ENCODE peak calls at places on chromosomes 1 and 21, in seven cellular contexts. U is brain microvascular endothelial cell, S is cardiac fibroblast, B is fibroblast of villous mesenchyme, E is uterus, X is adrenal gland, W is fibroblast of the aortic adventitia. I is an unnamed sample.

GRCh38 chr1:84402501-84402900 is 4.2 kb downstream of the DNASE2B start:
- DNase-seq in U (no peak), S (no peak), B (no peak), E (no peak), X (no peak), W (no peak), I (no peak)

GRCh38 chr21:31374430-31374829 is 30.4 kb upstream of the TIAM1 start:
- DNase-seq in U (no peak), S (no peak), B (no peak), E (no peak), X (no peak), W (no peak), I (no peak)

GRCh38 chr1:1217621-1218523 is 3.9 kb upstream of the TNFRSF4 start:
- DNase-seq in U (no peak), S (peak; percentile 30), B (peak; percentile 14), E (no peak), X (no peak), W (no peak), I (no peak)

GRCh38 chr1:244783138-244783537 is 52.3 kb upstream of the COX20 start:
- DNase-seq in U (no peak), S (no peak), B (no peak), E (no peak), X (no peak), W (no peak), I (no peak)

GRCh38 chr1:185400057-185400456 is 83.0 kb upstream of the IVNS1ABP start:
- DNase-seq in U (peak; percentile 75), S (peak; percentile 80), B (peak; percentile 29), E (no peak), X (no peak), W (peak; percentile 76), I (peak; percentile 55)

GRCh38 chr1:193434319-193434718 is 247.9 kb upstream of the B3GALT2 start:
- DNase-seq in U (peak; percentile 82), S (peak; percentile 79), B (no peak), E (no peak), X (no peak), W (peak; percentile 27), I (no peak)

GRCh38 chr1:160406131-160406968 is 6.0 kb downstream of the VANGL2 start:
- DNase-seq in U (no peak), S (no peak), B (no peak), E (no peak), X (no peak), W (no peak), I (no peak)

GRCh38 chr1:156195853-156196252 is 1.9 kb downstream of the SLC25A44 start:
- DNase-seq in U (no peak), S (no peak), B (no peak), E (no peak), X (no peak), W (no peak), I (no peak)

GRCh38 chr1:227943354-227943753 is 4.4 kb downstream of the WNT9A start:
- DNase-seq in U (no peak), S (no peak), B (no peak), E (no peak), X (no peak), W (no peak), I (no peak)

GRCh38 chr1:235093685-235094592 is 34.7 kb downstream of the TOMM20 start:
- DNase-seq in U (peak; percentile 69), S (peak; percentile 77), B (peak; percentile 72), E (peak; percentile 83), X (peak; percentile 79), W (peak; percentile 67), I (no peak)

GRCh38 chr1:231194843-231195516 is 33.1 kb downstream of the TRIM67 start:
- DNase-seq in U (no peak), S (no peak), B (no peak), E (no peak), X (no peak), W (no peak), I (no peak)

GRCh38 chr1:40050863-40051262 is 10.3 kb downstream of the CAP1 start:
- DNase-seq in U (no peak), S (no peak), B (no peak), E (no peak), X (no peak), W (no peak), I (no peak)

GRCh38 chr1:113233441-113233840 is 156.9 kb upstream of the MAGI3 start:
- DNase-seq in U (no peak), S (no peak), B (no peak), E (no peak), X (no peak), W (no peak), I (no peak)

GRCh38 chr1:42017730-42018129 is 99.0 kb upstream of the HIVEP3 start:
- DNase-seq in U (no peak), S (no peak), B (no peak), E (no peak), X (no peak), W (no peak), I (no peak)

GRCh38 chr1:154324241-154324640 is 1.1 kb upstream of the ATP8B2 start:
- DNase-seq in U (no peak), S (no peak), B (no peak), E (no peak), X (no peak), W (no peak), I (no peak)

GRCh38 chr1:9101510-9102146 is 27.3 kb downstream of the GPR157 start:
- DNase-seq in U (peak; percentile 63), S (peak; percentile 76), B (peak; percentile 71), E (no peak), X (no peak), W (peak; percentile 78), I (no peak)

GRCh38 chr1:41875487-41875886 is 43.2 kb downstream of the HIVEP3 start:
- DNase-seq in U (no peak), S (no peak), B (no peak), E (no peak), X (no peak), W (no peak), I (no peak)

GRCh38 chr1:155226910-155227260 is 18.4 kb downstream of the MTX1 start:
- DNase-seq in U (peak; percentile 39), S (peak; percentile 51), B (peak; percentile 37), E (no peak), X (peak; percentile 59), W (no peak), I (no peak)

GRCh38 chr21:43359081-43359822 is 67.7 kb downstream of the SIK1 start:
- DNase-seq in U (no peak), S (no peak), B (no peak), E (no peak), X (no peak), W (no peak), I (no peak)

GRCh38 chr1:219123041-219123440 is 50.6 kb upstream of the LYPLAL1 start:
- DNase-seq in U (no peak), S (peak; percentile 23), B (no peak), E (peak; percentile 37), X (no peak), W (peak; percentile 75), I (no peak)

GRCh38 chr1:245901037-245901436 is 606.0 kb downstream of the SMYD3 start:
- DNase-seq in U (no peak), S (peak; percentile 20), B (peak; percentile 30), E (no peak), X (no peak), W (peak; percentile 34), I (no peak)

GRCh38 chr1:1225913-1226312 is 5.9 kb downstream of the SDF4 start:
- DNase-seq in U (no peak), S (no peak), B (no peak), E (no peak), X (no peak), W (no peak), I (no peak)

GRCh38 chr1:48776400-48777218 is at the start of gene BEND5:
- DNase-seq in U (no peak), S (no peak), B (no peak), E (peak; percentile 57), X (peak; percentile 65), W (peak; percentile 13), I (no peak)

GRCh38 chr1:229694053-229694693 is 68.1 kb downstream of the URB2 start:
- DNase-seq in U (peak; percentile 69), S (peak; percentile 71), B (peak; percentile 62), E (peak; percentile 83), X (peak; percentile 16), W (peak; percentile 44), I (peak; percentile 35)

DNA sequence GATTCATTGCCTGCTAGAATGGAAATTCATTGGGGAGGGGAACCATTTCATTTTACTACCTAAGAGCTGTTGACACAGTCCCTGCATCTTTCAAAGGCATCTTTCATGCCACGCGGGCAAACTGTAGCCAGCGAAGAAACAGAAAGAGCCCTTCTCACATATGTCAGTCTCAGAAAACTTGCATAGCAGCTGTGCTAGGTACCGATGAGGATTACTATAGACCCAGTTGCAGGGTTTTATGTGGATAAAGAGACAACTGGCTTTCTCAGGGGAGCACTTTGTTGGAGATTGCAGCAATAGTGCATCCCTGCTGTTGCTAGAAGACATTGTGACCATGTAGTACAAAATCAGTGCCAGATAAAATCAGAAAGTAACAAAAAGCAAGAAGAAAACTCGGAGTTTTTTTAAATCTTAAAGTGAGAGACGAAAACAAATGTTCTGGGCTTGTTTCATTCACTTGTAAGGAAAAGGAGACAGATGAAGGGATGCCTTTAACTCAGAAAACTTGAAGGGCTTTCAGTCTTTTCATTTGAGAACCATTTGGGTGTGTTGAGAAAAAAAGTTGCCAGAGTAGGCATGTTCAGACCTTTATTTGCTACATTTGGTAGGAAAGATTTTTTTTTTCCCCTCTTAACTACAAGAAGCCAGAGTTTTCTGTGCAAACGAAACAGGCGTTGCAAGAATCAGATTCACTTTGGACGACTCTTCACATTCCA is 804.1 kb downstream of the USP25 start:
- DNase-seq in U (no peak), S (no peak), B (no peak), E (no peak), X (no peak), W (no peak), I (no peak)
- H3K4me3 ChIP-seq in U (peak overlapping the region; percentile 51), S (peak overlapping the region; percentile 32), B (peak overlapping the region; percentile 13), E (peak overlapping the region; percentile 21), X (no peak overlapping the region), W (peak overlapping the region; percentile 60), I (peak overlapping the region; percentile 44)

GRCh38 chr1:214280386-214281029 is 451 bp upstream of the SMYD2 start:
- DNase-seq in U (no peak), S (peak; percentile 54), B (peak; percentile 39), E (peak; percentile 20), X (no peak), W (peak; percentile 29), I (no peak)
- TF ChIP-seq CTCF in U (peak; percentile 43), S (no peak), B (no peak), E (no peak), X (no peak), W (peak; percentile 38), I (no peak)

DNA sequence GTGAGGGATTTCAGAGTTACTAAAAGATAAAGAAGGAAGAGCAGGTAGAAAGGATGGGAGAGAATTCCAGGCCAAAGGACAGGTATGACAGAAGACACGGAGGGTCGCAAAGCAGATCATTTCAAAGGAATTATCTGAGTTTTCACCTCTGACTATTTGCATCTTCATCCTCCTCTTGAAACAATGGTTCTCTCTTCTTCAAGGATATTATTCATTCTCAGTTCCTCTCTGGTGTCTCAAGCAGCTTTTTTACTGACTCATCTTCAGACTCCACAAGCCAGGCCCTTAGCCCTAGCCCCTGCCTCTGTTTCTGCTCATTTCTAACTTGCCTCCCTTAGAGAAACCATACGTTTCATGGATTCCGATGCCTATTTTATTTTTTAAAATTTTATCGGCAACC is 15.0 kb downstream of the DDX59 start:
- DNase-seq in U (no peak), S (no peak), B (no peak), E (no peak), X (no peak), W (no peak), I (no peak)
- H3K4me3 ChIP-seq in U (no peak overlapping the region), S (no peak overlapping the region), B (no peak overlapping the region), E (no peak overlapping the region), X (no peak overlapping the region), W (no peak overlapping the region), I (no peak overlapping the region)

GRCh38 chr1:63701187-63701586 is 72.6 kb upstream of the ROR1 start:
- DNase-seq in U (no peak), S (no peak), B (no peak), E (no peak), X (no peak), W (no peak), I (no peak)
- TF ChIP-seq CTCF in U (no peak), S (no peak), B (no peak), E (no peak), X (no peak), W (no peak), I (no peak)